ENCODE peak calls at places on chromosomes 11 and 22, in ten cellular contexts. I, F, M, H, Y, A, U, R, N and X are unnamed samples.

GRCh38 chr11:111634981-111635705 is 32.9 kb downstream of the SIK2 start:
- DNase-seq in M (no peak), N (no peak), U (no peak), F (peak; percentile 8), H (no peak), Y (no peak), I (no peak), A (no peak), R (no peak), X (no peak)

GRCh38 chr11:128472128-128473110 is 114.9 kb downstream of the ETS1 start:
- DNase-seq in Y (no peak), N (peak; percentile 12), M (no peak), F (no peak), A (no peak), R (no peak), U (no peak), H (no peak), I (peak; percentile 51), X (no peak)

GRCh38 chr22:47205562-47205961 is 443.1 kb downstream of the TBC1D22A start:
- DNase-seq in F (no peak), N (no peak), M (no peak), H (no peak), I (no peak), Y (no peak), R (no peak), U (no peak), A (no peak), X (no peak)

GRCh38 chr22:46695346-46696224 is 42.5 kb downstream of the CERK start:
- DNase-seq in A (no peak), H (no peak), F (no peak), R (no peak), Y (no peak), I (no peak), M (no peak), U (no peak), N (no peak), X (no peak)

GRCh38 chr11:22957890-22958289 is 97.6 kb upstream of the CCDC179 start:
- DNase-seq in H (no peak), N (no peak), Y (no peak), R (no peak), F (peak; percentile 11), M (no peak), A (no peak), U (no peak), I (no peak), X (no peak)

GRCh38 chr11:128450882-128451647 is 136.3 kb downstream of the ETS1 start:
- DNase-seq in F (no peak), R (no peak), Y (no peak), U (no peak), I (no peak), M (no peak), H (no peak), N (no peak), A (no peak), X (no peak)

GRCh38 chr11:18080451-18080850 is 25.4 kb downstream of the SAAL1 start:
- DNase-seq in Y (no peak), H (no peak), A (no peak), F (no peak), U (no peak), M (no peak), R (no peak), I (no peak), N (no peak), X (no peak)

GRCh38 chr11:33658195-33658900 is 42.3 kb downstream of the C11orf91 start:
- DNase-seq in U (no peak), M (no peak), R (no peak), H (no peak), F (no peak), A (no peak), N (no peak), I (no peak), Y (no peak), X (no peak)